ENCODE peak calls at places on chromosomes 11 and 22, in four cellular contexts. One of them, this sample, is unnamed.

GRCh38 chr11:33039274-33040126 is at the start of gene TCP11L1:
- DNase-seq in GM12878: peak; percentile 59
- DNase-seq in K562: peak; percentile 90
- DNase-seq in HepG2: peak; percentile 83
- DNase-seq in this sample: peak; percentile 94

GRCh38 chr11:71106671-71107070 is 145.7 kb downstream of the SHANK2 start:
- DNase-seq in GM12878: no peak
- DNase-seq in K562: no peak
- DNase-seq in HepG2: no peak
- DNase-seq in this sample: no peak

GRCh38 chr11:77345621-77346020 is 44.1 kb upstream of the GDPD4 start:
- DNase-seq in GM12878: no peak
- DNase-seq in K562: no peak
- DNase-seq in HepG2: no peak
- DNase-seq in this sample: no peak

GRCh38 chr22:40313007-40313406 is 33.3 kb upstream of the ADSL start:
- DNase-seq in GM12878: no peak
- DNase-seq in K562: no peak
- DNase-seq in HepG2: no peak
- DNase-seq in this sample: no peak

GRCh38 chr11:117621226-117621625 is 175.8 kb downstream of the DSCAML1 start:
- DNase-seq in GM12878: no peak
- DNase-seq in K562: peak; percentile 20
- DNase-seq in HepG2: no peak
- DNase-seq in this sample: no peak

GRCh38 chr11:60785806-60786361 is 751 bp downstream of the MS4A10 start:
- DNase-seq in GM12878: no peak
- DNase-seq in K562: no peak
- DNase-seq in HepG2: no peak
- DNase-seq in this sample: no peak

GRCh38 chr11:76314741-76315090 is 66.2 kb downstream of the THAP12 start:
- DNase-seq in GM12878: no peak
- DNase-seq in K562: no peak
- DNase-seq in HepG2: no peak
- DNase-seq in this sample: no peak

GRCh38 chr22:18976197-18976751 is 40.2 kb upstream of the PRODH start:
- DNase-seq in GM12878: no peak
- DNase-seq in K562: no peak
- DNase-seq in HepG2: no peak
- DNase-seq in this sample: no peak

GRCh38 chr11:46560300-46561025 is 33.4 kb downstream of the AMBRA1 start:
- DNase-seq in GM12878: peak; percentile 33
- DNase-seq in K562: no peak
- DNase-seq in HepG2: no peak
- DNase-seq in this sample: no peak

GRCh38 chr11:7353100-7353499 is 101.4 kb downstream of the SYT9 start:
- DNase-seq in GM12878: peak; percentile 7
- DNase-seq in K562: peak; percentile 21
- DNase-seq in HepG2: peak; percentile 26
- DNase-seq in this sample: peak; percentile 41

GRCh38 chr11:67252831-67253239 is 13.4 kb upstream of the GRK2 start:
- DNase-seq in GM12878: no peak
- DNase-seq in K562: no peak
- DNase-seq in HepG2: no peak
- DNase-seq in this sample: no peak

GRCh38 chr22:29011868-29012428 is 49.7 kb downstream of the C22orf31 start:
- DNase-seq in GM12878: no peak
- DNase-seq in K562: no peak
- DNase-seq in HepG2: no peak
- DNase-seq in this sample: no peak

GRCh38 chr11:13461291-13461690 is 1.7 kb downstream of the BTBD10 start:
- DNase-seq in GM12878: no peak
- DNase-seq in K562: no peak
- DNase-seq in HepG2: no peak
- DNase-seq in this sample: no peak

GRCh38 chr22:20904008-20904979 is 12.9 kb upstream of the CRKL start:
- DNase-seq in GM12878: no peak
- DNase-seq in K562: peak; percentile 48
- DNase-seq in HepG2: peak; percentile 67
- DNase-seq in this sample: no peak

GRCh38 chr11:118924591-118925585 is 838 bp downstream of the BCL9L start:
- DNase-seq in GM12878: no peak
- DNase-seq in K562: peak; percentile 75
- DNase-seq in HepG2: no peak
- DNase-seq in this sample: peak; percentile 71

GRCh38 chr11:61962213-61963015 is 5.0 kb downstream of the FTH1 start:
- DNase-seq in GM12878: no peak
- DNase-seq in K562: no peak
- DNase-seq in HepG2: no peak
- DNase-seq in this sample: no peak

GRCh38 chr22:30308518-30309230 is 18.1 kb downstream of the TBC1D10A start:
- DNase-seq in GM12878: peak; percentile 65
- DNase-seq in K562: no peak
- DNase-seq in HepG2: no peak
- DNase-seq in this sample: no peak

GRCh38 chr11:105588001-105588400 is 21.9 kb upstream of the GRIA4 start:
- DNase-seq in GM12878: no peak
- DNase-seq in K562: no peak
- DNase-seq in HepG2: no peak
- DNase-seq in this sample: no peak

GRCh38 chr22:36350751-36351594 is 36.8 kb downstream of the MYH9 start:
- DNase-seq in GM12878: no peak
- DNase-seq in K562: no peak
- DNase-seq in HepG2: peak; percentile 91
- DNase-seq in this sample: no peak

GRCh38 chr11:28559497-28559896 is 451.3 kb downstream of the METTL15 start:
- DNase-seq in GM12878: no peak
- DNase-seq in K562: no peak
- DNase-seq in HepG2: no peak
- DNase-seq in this sample: peak; percentile 11
- TF ChIP-seq CREM in GM12878: no peak
- TF ChIP-seq CREM in K562: no peak
- TF ChIP-seq CREM in HepG2: no peak
- TF ChIP-seq CREM in this sample: no peak

DNA sequence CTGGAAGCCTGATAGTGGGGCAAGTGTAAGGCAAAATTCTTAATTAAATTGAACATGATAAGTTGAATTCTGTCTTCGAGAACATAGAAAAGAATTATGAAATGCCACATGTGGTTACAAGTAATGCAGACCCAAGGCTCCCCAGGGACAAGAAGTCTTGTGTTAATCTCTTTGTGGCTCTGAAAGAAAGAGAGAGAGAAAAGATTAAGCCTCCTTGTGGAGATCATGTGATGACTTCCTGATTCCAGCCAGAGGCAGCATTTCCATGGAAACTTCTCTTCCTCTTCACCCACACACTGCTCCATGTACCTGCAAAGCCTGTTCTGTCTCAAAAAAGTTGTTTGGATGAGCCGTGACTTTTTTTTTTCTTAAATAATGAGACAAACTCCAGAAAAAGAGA is 1.9 kb upstream of the TYR start:
- DNase-seq in GM12878: no peak
- DNase-seq in K562: no peak
- DNase-seq in HepG2: no peak
- DNase-seq in this sample: no peak
- TF ChIP-seq CREM in GM12878: no peak
- TF ChIP-seq CREM in K562: no peak
- TF ChIP-seq CREM in HepG2: no peak
- TF ChIP-seq CREM in this sample: no peak

DNA sequence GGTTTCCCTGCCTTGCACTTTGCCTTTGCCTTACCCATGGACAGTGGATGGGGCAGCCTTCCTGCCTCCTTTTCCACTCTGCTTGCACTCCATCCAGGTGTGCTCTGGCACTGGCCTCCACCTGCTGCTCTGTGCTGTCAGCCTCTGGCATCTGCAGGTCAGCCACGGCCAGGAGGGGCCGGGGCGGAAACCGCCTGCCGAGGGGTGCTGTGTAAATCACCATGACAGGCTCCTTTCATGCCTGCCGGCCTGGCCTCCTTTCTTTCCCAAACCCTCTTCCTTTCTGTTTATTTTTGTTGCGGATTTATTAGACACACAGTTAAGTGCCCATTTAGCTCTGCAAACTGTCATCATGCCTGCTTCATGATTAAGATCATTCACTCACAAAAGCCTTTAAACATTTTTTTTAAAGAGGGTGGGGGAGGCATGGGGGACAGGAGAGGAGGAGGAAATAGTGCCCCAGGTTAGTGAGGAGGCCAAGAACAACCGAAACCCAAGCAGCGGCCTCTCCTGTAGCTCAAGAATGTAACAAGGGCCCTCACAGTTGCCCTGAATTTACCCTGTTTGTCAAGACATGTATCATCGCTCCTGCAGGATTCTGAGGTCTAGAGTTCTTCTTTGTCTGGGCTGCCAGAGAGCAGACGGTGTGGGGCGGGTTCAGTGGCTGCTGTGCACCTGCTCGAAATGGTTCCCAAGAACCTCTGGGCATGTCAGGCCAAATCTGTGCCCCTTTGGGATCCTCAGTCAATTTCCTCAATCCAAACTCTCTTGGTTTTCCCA is 83.3 kb downstream of the BARX2 start:
- DNase-seq in GM12878: no peak
- DNase-seq in K562: no peak
- DNase-seq in HepG2: no peak
- DNase-seq in this sample: no peak
- TF ChIP-seq CREM in GM12878: no peak
- TF ChIP-seq CREM in K562: no peak
- TF ChIP-seq CREM in HepG2: no peak
- TF ChIP-seq CREM in this sample: no peak

DNA sequence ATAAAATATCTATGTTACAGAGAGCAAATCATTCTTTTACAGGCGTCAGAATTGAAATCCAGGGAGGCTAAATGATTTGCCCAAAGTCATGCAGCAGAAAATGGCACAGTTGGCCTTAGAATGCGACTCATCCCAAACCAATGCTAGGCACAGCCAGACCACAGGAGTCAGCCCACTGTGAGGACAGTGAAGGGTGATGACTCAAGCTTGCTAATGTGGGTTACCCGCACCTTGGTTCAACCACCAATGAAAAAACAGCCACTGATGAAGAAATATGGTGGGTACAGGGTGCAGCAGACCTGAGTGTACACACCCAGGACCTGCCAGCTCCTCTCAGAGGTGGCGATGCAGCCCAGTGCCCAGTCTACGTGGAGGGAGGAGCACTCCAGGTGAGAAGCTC is 89.7 kb downstream of the ZC3H12C start:
- DNase-seq in GM12878: no peak
- DNase-seq in K562: no peak
- DNase-seq in HepG2: no peak
- DNase-seq in this sample: no peak
- TF ChIP-seq CREM in GM12878: no peak
- TF ChIP-seq CREM in K562: no peak
- TF ChIP-seq CREM in HepG2: no peak
- TF ChIP-seq CREM in this sample: no peak

GRCh38 chr11:69539416-69540117 is 58.1 kb downstream of the LINC01488 start:
- DNase-seq in GM12878: no peak
- DNase-seq in K562: no peak
- DNase-seq in HepG2: no peak
- DNase-seq in this sample: no peak
- TF ChIP-seq CREM in GM12878: no peak
- TF ChIP-seq CREM in K562: no peak
- TF ChIP-seq CREM in HepG2: no peak
- TF ChIP-seq CREM in this sample: no peak

DNA sequence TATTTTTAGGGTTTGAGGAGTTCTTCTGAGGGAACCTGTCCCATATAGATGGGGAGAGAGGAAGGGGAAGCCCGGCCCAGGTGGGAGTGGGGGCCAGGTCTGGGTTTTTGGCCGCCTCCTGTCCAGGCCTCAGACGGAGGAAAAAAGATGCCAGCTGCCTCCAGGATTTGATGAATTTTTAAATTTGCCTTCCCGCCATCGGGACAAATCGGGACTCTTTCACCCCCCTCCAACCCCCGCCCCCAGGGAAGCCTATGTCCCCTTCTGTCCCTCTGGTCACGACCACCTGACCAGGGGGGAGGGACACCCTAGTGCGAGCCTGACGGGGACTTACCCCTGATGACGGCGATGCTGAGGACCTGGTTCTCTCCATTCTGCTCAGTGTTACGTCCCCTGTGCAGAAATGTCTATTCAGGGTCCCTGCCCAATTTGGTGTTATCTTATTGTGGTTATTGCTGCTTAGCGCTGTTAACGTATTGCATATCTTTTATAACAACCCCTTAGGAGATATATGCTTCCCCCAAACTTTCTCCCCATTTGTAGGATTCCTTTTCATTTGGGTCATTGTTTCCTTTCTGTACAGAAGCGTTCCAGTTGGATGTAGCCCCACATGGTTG is 115.9 kb upstream of the GRK3 start:
- DNase-seq in GM12878: no peak
- DNase-seq in K562: peak; percentile 38
- DNase-seq in HepG2: no peak
- DNase-seq in this sample: no peak
- TF ChIP-seq CREM in GM12878: no peak
- TF ChIP-seq CREM in K562: no peak
- TF ChIP-seq CREM in HepG2: no peak
- TF ChIP-seq CREM in this sample: no peak

GRCh38 chr11:132445966-132446365 is 1075.6 kb downstream of the NTM start:
- DNase-seq in GM12878: no peak
- DNase-seq in K562: no peak
- DNase-seq in HepG2: no peak
- DNase-seq in this sample: no peak

GRCh38 chr11:132451942-132452601 is 1080.2 kb downstream of the OPCML start:
- DNase-seq in GM12878: no peak
- DNase-seq in K562: no peak
- DNase-seq in HepG2: no peak
- DNase-seq in this sample: no peak

GRCh38 chr11:132444891-132445290 is 1074.5 kb downstream of the NTM start:
- DNase-seq in GM12878: no peak
- DNase-seq in K562: no peak
- DNase-seq in HepG2: no peak
- DNase-seq in this sample: no peak

GRCh38 chr11:132450631-132451030 is 1080.2 kb downstream of the NTM start:
- DNase-seq in GM12878: no peak
- DNase-seq in K562: no peak
- DNase-seq in HepG2: no peak
- DNase-seq in this sample: no peak

GRCh38 chr11:132448334-132448995 is 1078.0 kb downstream of the NTM start:
- DNase-seq in GM12878: no peak
- DNase-seq in K562: no peak
- DNase-seq in HepG2: no peak
- DNase-seq in this sample: no peak
- TF ChIP-seq CREM in GM12878: no peak
- TF ChIP-seq CREM in K562: no peak
- TF ChIP-seq CREM in HepG2: no peak
- TF ChIP-seq CREM in this sample: no peak

DNA sequence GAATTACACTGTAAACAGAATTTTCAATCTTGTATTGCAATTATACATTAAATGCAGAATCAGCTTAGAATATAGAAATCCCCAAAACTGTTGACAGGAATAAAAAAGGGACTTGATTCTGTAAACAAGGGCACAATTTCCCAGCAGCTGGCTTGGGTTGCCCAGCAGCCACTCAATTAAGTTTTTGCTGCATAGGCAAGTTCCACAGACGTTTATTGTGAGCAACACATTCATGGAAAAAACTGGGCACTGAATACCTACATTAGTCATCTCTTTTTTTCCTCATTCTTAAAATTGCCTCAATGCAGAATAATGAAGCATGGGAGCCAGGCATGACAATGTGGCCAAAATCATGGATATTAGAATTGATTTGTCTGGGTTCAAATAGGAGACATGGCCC is 421.8 kb upstream of the ANO5 start:
- DNase-seq in GM12878: no peak
- DNase-seq in K562: no peak
- DNase-seq in HepG2: no peak
- DNase-seq in this sample: no peak
- TF ChIP-seq CREM in GM12878: no peak
- TF ChIP-seq CREM in K562: no peak
- TF ChIP-seq CREM in HepG2: no peak
- TF ChIP-seq CREM in this sample: no peak

This sample was measured in WTC11.